ENCODE peak calls at places on chromosome 22, in ten cellular contexts. One of them, this sample, is unnamed.
A peak's percentile ranks its signal among the peaks of the same experiment; 100 is the strongest.

GRCh38 chr22:27991586-27992293 is 72.7 kb upstream of the PITPNB start:
- DNase-seq in fibroblast of lung: no peak
- DNase-seq in naive thymus-derived CD4-positive, alpha-beta T cell: no peak
- DNase-seq in upper lobe of right lung: no peak
- DNase-seq in mammary epithelial cell: no peak
- DNase-seq in cardiac muscle cell: no peak
- DNase-seq in CD4-positive, alpha-beta T cell: no peak
- DNase-seq in GM23248: no peak
- DNase-seq in BE2C: no peak
- DNase-seq in K562: no peak
- DNase-seq in this sample: peak; percentile 97

GRCh38 chr22:37228106-37229011 is 15.7 kb downstream of the RAC2 start:
- DNase-seq in fibroblast of lung: peak; percentile 73
- DNase-seq in naive thymus-derived CD4-positive, alpha-beta T cell: no peak
- DNase-seq in upper lobe of right lung: no peak
- DNase-seq in mammary epithelial cell: peak; percentile 53
- DNase-seq in cardiac muscle cell: no peak
- DNase-seq in CD4-positive, alpha-beta T cell: peak; percentile 62
- DNase-seq in GM23248: peak; percentile 53
- DNase-seq in BE2C: no peak
- DNase-seq in K562: no peak
- DNase-seq in this sample: no peak

GRCh38 chr22:39175127-39176066 is 22.9 kb upstream of the CBX7 start:
- DNase-seq in fibroblast of lung: no peak
- DNase-seq in naive thymus-derived CD4-positive, alpha-beta T cell: no peak
- DNase-seq in upper lobe of right lung: no peak
- DNase-seq in mammary epithelial cell: no peak
- DNase-seq in cardiac muscle cell: no peak
- DNase-seq in CD4-positive, alpha-beta T cell: no peak
- DNase-seq in GM23248: peak; percentile 22
- DNase-seq in BE2C: no peak
- DNase-seq in K562: no peak
- DNase-seq in this sample: no peak

GRCh38 chr22:40042312-40042711 is 47.6 kb downstream of the FAM83F start:
- DNase-seq in fibroblast of lung: no peak
- DNase-seq in naive thymus-derived CD4-positive, alpha-beta T cell: no peak
- DNase-seq in upper lobe of right lung: no peak
- DNase-seq in mammary epithelial cell: no peak
- DNase-seq in cardiac muscle cell: no peak
- DNase-seq in CD4-positive, alpha-beta T cell: no peak
- DNase-seq in GM23248: no peak
- DNase-seq in BE2C: no peak
- DNase-seq in K562: no peak
- DNase-seq in this sample: no peak

GRCh38 chr22:19607198-19608113 is 83.2 kb upstream of the CLDN5 start:
- DNase-seq in fibroblast of lung: no peak
- DNase-seq in naive thymus-derived CD4-positive, alpha-beta T cell: peak; percentile 72
- DNase-seq in upper lobe of right lung: peak; percentile 77
- DNase-seq in mammary epithelial cell: peak; percentile 51
- DNase-seq in cardiac muscle cell: no peak
- DNase-seq in CD4-positive, alpha-beta T cell: peak; percentile 59
- DNase-seq in GM23248: no peak
- DNase-seq in BE2C: no peak
- DNase-seq in K562: no peak
- DNase-seq in this sample: peak; percentile 26

GRCh38 chr22:42635531-42635930 is 4.9 kb downstream of the ATP5MGL start:
- DNase-seq in fibroblast of lung: peak; percentile 93
- DNase-seq in naive thymus-derived CD4-positive, alpha-beta T cell: no peak
- DNase-seq in upper lobe of right lung: no peak
- DNase-seq in mammary epithelial cell: peak; percentile 89
- DNase-seq in cardiac muscle cell: no peak
- DNase-seq in CD4-positive, alpha-beta T cell: no peak
- DNase-seq in GM23248: peak; percentile 98
- DNase-seq in BE2C: no peak
- DNase-seq in K562: no peak
- DNase-seq in this sample: no peak

GRCh38 chr22:23536821-23537345 is 43.2 kb downstream of the IGLL1 start:
- DNase-seq in fibroblast of lung: no peak
- DNase-seq in naive thymus-derived CD4-positive, alpha-beta T cell: no peak
- DNase-seq in upper lobe of right lung: peak; percentile 33
- DNase-seq in mammary epithelial cell: no peak
- DNase-seq in cardiac muscle cell: no peak
- DNase-seq in CD4-positive, alpha-beta T cell: no peak
- DNase-seq in GM23248: no peak
- DNase-seq in BE2C: no peak
- DNase-seq in K562: no peak
- DNase-seq in this sample: no peak

GRCh38 chr22:26561756-26562417 is 28.0 kb downstream of the TPST2 start:
- DNase-seq in fibroblast of lung: no peak
- DNase-seq in naive thymus-derived CD4-positive, alpha-beta T cell: no peak
- DNase-seq in upper lobe of right lung: no peak
- DNase-seq in mammary epithelial cell: no peak
- DNase-seq in cardiac muscle cell: no peak
- DNase-seq in CD4-positive, alpha-beta T cell: no peak
- DNase-seq in GM23248: no peak
- DNase-seq in BE2C: no peak
- DNase-seq in K562: no peak
- DNase-seq in this sample: no peak

GRCh38 chr22:34696557-34696956 is 369.4 kb upstream of the ISX start:
- DNase-seq in fibroblast of lung: no peak
- DNase-seq in naive thymus-derived CD4-positive, alpha-beta T cell: no peak
- DNase-seq in upper lobe of right lung: no peak
- DNase-seq in mammary epithelial cell: no peak
- DNase-seq in cardiac muscle cell: peak; percentile 80
- DNase-seq in CD4-positive, alpha-beta T cell: no peak
- DNase-seq in GM23248: peak; percentile 1
- DNase-seq in BE2C: no peak
- DNase-seq in K562: no peak
- DNase-seq in this sample: peak; percentile 6

GRCh38 chr22:38729946-38730345 is 24.2 kb downstream of the GTPBP1 start:
- DNase-seq in fibroblast of lung: no peak
- DNase-seq in naive thymus-derived CD4-positive, alpha-beta T cell: no peak
- DNase-seq in upper lobe of right lung: no peak
- DNase-seq in mammary epithelial cell: no peak
- DNase-seq in cardiac muscle cell: no peak
- DNase-seq in CD4-positive, alpha-beta T cell: no peak
- DNase-seq in GM23248: no peak
- DNase-seq in BE2C: no peak
- DNase-seq in K562: no peak
- DNase-seq in this sample: no peak

GRCh38 chr22:35959121-35959800 is 69.4 kb downstream of the RBFOX2 start:
- DNase-seq in fibroblast of lung: no peak
- DNase-seq in naive thymus-derived CD4-positive, alpha-beta T cell: no peak
- DNase-seq in upper lobe of right lung: no peak
- DNase-seq in mammary epithelial cell: no peak
- DNase-seq in cardiac muscle cell: no peak
- DNase-seq in CD4-positive, alpha-beta T cell: no peak
- DNase-seq in GM23248: no peak
- DNase-seq in BE2C: peak; percentile 54
- DNase-seq in K562: no peak
- DNase-seq in this sample: no peak

GRCh38 chr22:45212306-45212709 is 28.4 kb downstream of the KIAA0930 start:
- DNase-seq in fibroblast of lung: peak; percentile 95
- DNase-seq in naive thymus-derived CD4-positive, alpha-beta T cell: no peak
- DNase-seq in upper lobe of right lung: peak; percentile 81
- DNase-seq in mammary epithelial cell: peak; percentile 88
- DNase-seq in cardiac muscle cell: peak; percentile 53
- DNase-seq in CD4-positive, alpha-beta T cell: no peak
- DNase-seq in GM23248: peak; percentile 97
- DNase-seq in BE2C: peak; percentile 83
- DNase-seq in K562: peak; percentile 12
- DNase-seq in this sample: no peak

GRCh38 chr22:40401532-40401931 is 31.1 kb downstream of the SGSM3 start:
- DNase-seq in fibroblast of lung: no peak
- DNase-seq in naive thymus-derived CD4-positive, alpha-beta T cell: no peak
- DNase-seq in upper lobe of right lung: no peak
- DNase-seq in mammary epithelial cell: no peak
- DNase-seq in cardiac muscle cell: no peak
- DNase-seq in CD4-positive, alpha-beta T cell: peak; percentile 50
- DNase-seq in GM23248: no peak
- DNase-seq in BE2C: no peak
- DNase-seq in K562: no peak
- DNase-seq in this sample: no peak

GRCh38 chr22:49642741-49643140 is 184.9 kb downstream of the BRD1 start:
- DNase-seq in fibroblast of lung: no peak
- DNase-seq in naive thymus-derived CD4-positive, alpha-beta T cell: no peak
- DNase-seq in upper lobe of right lung: no peak
- DNase-seq in mammary epithelial cell: no peak
- DNase-seq in cardiac muscle cell: no peak
- DNase-seq in CD4-positive, alpha-beta T cell: no peak
- DNase-seq in GM23248: no peak
- DNase-seq in BE2C: no peak
- DNase-seq in K562: no peak
- DNase-seq in this sample: no peak
- H3K9me3 ChIP-seq in fibroblast of lung: no peaks in the 10 kb centered on the region
- H3K9me3 ChIP-seq in naive thymus-derived CD4-positive, alpha-beta T cell: no peaks in the 10 kb centered on the region
- H3K9me3 ChIP-seq in upper lobe of right lung: no peaks in the 10 kb centered on the region
- H3K9me3 ChIP-seq in mammary epithelial cell: peaks cover 41% of the 10 kb centered on the region
- H3K9me3 ChIP-seq in cardiac muscle cell: no peaks in the 10 kb centered on the region
- H3K9me3 ChIP-seq in CD4-positive, alpha-beta T cell: no peaks in the 10 kb centered on the region
- H3K9me3 ChIP-seq in GM23248: no peaks in the 10 kb centered on the region
- H3K9me3 ChIP-seq in BE2C: no peaks in the 10 kb centered on the region
- H3K9me3 ChIP-seq in K562: no peaks in the 10 kb centered on the region
- H3K9me3 ChIP-seq in this sample: no peaks in the 10 kb centered on the region

DNA sequence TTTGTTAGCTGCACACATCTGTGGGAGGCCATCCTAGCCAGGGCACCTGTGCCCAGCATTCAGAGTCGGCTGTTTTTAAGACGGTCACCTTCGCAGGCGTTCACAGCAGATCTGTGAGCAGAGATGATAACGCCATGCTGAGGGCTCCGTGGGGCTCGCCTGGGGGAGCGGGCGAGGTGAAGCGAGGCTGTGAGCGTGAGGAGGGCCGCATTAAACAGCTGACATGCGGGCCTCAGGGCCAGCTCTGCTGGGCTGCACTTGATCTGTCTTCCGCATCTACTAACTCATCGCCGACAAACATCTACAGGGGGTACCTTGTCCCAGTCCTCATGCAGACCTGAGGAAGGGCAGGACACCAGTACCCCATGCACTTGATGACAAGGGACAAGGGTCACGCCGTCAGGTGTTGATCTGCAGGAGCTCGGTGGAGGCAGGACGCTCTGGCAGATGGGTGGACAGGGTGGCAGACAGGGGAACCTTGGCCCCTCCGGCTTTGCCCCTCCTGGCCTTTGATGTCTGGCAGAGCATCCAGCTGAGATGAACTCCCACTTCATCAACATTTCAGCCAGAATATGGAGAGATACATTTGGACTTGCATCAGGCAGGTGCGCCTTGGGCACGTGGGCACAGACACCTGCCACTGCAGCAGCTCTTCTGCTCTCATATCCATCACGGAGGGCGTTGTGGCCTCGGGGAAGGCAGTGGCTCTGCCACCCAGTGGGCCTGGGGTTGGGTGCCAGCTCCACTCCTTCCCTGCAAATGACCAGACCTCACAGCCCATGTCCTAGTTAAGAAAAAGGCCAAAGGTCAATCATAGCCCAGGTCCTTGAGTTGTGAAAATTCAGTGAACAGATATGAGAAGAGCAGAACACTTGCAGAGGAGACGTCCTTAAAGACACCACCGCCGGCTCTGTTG is 822.9 kb downstream of the BRD1 start:
- DNase-seq in fibroblast of lung: no peak
- DNase-seq in naive thymus-derived CD4-positive, alpha-beta T cell: no peak
- DNase-seq in upper lobe of right lung: peak; percentile 42
- DNase-seq in mammary epithelial cell: no peak
- DNase-seq in cardiac muscle cell: no peak
- DNase-seq in CD4-positive, alpha-beta T cell: no peak
- DNase-seq in GM23248: no peak
- DNase-seq in BE2C: no peak
- DNase-seq in K562: no peak
- DNase-seq in this sample: no peak
- H3K9me3 ChIP-seq in fibroblast of lung: peaks cover 4% of the 10 kb centered on the region
- H3K9me3 ChIP-seq in naive thymus-derived CD4-positive, alpha-beta T cell: peaks cover 5% of the 10 kb centered on the region
- H3K9me3 ChIP-seq in upper lobe of right lung: no peaks in the 10 kb centered on the region
- H3K9me3 ChIP-seq in mammary epithelial cell: peaks cover 28% of the 10 kb centered on the region
- H3K9me3 ChIP-seq in cardiac muscle cell: no peaks in the 10 kb centered on the region
- H3K9me3 ChIP-seq in CD4-positive, alpha-beta T cell: no peaks in the 10 kb centered on the region
- H3K9me3 ChIP-seq in GM23248: peaks cover 3% of the 10 kb centered on the region
- H3K9me3 ChIP-seq in BE2C: no peaks in the 10 kb centered on the region
- H3K9me3 ChIP-seq in K562: no peaks in the 10 kb centered on the region
- H3K9me3 ChIP-seq in this sample: no peaks in the 10 kb centered on the region

DNA sequence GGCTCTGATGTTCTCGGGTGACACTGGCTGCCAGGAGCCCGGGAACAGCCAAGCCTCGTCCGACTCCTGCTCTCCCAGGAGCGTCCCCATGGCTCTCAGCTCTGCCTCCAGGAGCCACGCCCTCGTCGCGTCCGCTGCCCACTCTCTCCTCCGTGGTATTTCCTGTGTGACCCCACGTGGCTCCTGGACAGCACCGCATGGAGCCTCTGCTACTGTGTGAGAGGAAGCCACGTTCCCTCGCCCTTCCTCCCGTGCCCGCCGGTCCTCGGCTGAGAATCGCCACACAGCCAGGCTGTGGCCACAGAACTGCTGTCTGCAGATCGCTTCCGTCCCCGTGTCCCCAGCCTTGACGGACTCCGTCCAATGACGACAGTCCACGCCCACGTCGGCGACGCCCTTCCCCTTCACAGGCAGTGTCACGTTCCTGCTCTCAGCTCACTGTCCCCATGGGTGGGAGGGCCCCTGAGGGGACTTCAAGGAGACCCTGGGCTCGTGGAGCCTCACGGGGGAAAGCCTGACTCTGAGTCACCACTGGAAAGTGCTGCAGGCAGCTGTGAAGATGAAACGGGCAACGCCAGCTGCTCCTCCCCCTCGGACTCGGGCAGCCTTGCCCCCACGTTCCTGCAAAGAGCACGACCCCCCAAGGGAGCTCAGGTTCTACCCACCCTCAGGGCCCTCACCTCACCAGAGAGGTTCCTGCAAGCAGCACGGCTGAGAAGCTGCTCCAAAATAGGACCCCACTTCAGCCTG is 458.5 kb downstream of the BRD1 start:
- DNase-seq in fibroblast of lung: no peak
- DNase-seq in naive thymus-derived CD4-positive, alpha-beta T cell: no peak
- DNase-seq in upper lobe of right lung: peak; percentile 65
- DNase-seq in mammary epithelial cell: no peak
- DNase-seq in cardiac muscle cell: no peak
- DNase-seq in CD4-positive, alpha-beta T cell: no peak
- DNase-seq in GM23248: no peak
- DNase-seq in BE2C: no peak
- DNase-seq in K562: peak; percentile 70
- DNase-seq in this sample: no peak
- H3K9me3 ChIP-seq in fibroblast of lung: no peaks in the 10 kb centered on the region
- H3K9me3 ChIP-seq in naive thymus-derived CD4-positive, alpha-beta T cell: no peaks in the 10 kb centered on the region
- H3K9me3 ChIP-seq in upper lobe of right lung: no peaks in the 10 kb centered on the region
- H3K9me3 ChIP-seq in mammary epithelial cell: peaks cover 62% of the 10 kb centered on the region
- H3K9me3 ChIP-seq in cardiac muscle cell: no peaks in the 10 kb centered on the region
- H3K9me3 ChIP-seq in CD4-positive, alpha-beta T cell: no peaks in the 10 kb centered on the region
- H3K9me3 ChIP-seq in GM23248: no peaks in the 10 kb centered on the region
- H3K9me3 ChIP-seq in BE2C: no peaks in the 10 kb centered on the region
- H3K9me3 ChIP-seq in K562: no peaks in the 10 kb centered on the region
- H3K9me3 ChIP-seq in this sample: peaks cover 2% of the 10 kb centered on the region

DNA sequence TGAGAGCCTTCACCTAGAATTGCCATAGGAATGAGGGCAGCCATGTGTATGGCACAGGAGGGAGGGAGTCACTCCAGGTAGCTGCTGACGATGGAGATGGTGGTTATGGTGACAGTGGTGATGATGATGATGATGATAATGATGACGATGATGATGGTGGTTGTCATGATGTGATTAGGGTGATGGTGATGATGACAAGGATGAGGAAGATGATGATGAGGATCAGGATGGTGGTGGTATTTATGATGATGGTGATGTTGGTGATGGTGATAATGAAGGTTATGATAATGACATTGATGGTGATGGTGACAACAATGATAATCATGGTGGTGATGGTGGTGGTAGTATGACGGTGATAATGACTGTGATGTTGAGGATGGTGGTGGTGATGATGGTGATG is 1130.5 kb downstream of the BRD1 start:
- DNase-seq in fibroblast of lung: no peak
- DNase-seq in naive thymus-derived CD4-positive, alpha-beta T cell: no peak
- DNase-seq in upper lobe of right lung: no peak
- DNase-seq in mammary epithelial cell: no peak
- DNase-seq in cardiac muscle cell: no peak
- DNase-seq in CD4-positive, alpha-beta T cell: no peak
- DNase-seq in GM23248: no peak
- DNase-seq in BE2C: no peak
- DNase-seq in K562: no peak
- DNase-seq in this sample: no peak
- H3K9me3 ChIP-seq in fibroblast of lung: no peaks in the 10 kb centered on the region
- H3K9me3 ChIP-seq in naive thymus-derived CD4-positive, alpha-beta T cell: no peaks in the 10 kb centered on the region
- H3K9me3 ChIP-seq in upper lobe of right lung: no peaks in the 10 kb centered on the region
- H3K9me3 ChIP-seq in mammary epithelial cell: peaks cover 36% of the 10 kb centered on the region
- H3K9me3 ChIP-seq in cardiac muscle cell: no peaks in the 10 kb centered on the region
- H3K9me3 ChIP-seq in CD4-positive, alpha-beta T cell: no peaks in the 10 kb centered on the region
- H3K9me3 ChIP-seq in GM23248: no peaks in the 10 kb centered on the region
- H3K9me3 ChIP-seq in BE2C: peaks cover 2% of the 10 kb centered on the region
- H3K9me3 ChIP-seq in K562: no peaks in the 10 kb centered on the region
- H3K9me3 ChIP-seq in this sample: no peaks in the 10 kb centered on the region